ENCODE peak calls at places on chromosomes 3 and 15, in six cellular contexts. Q, N, U, M, T and H are unnamed samples.

GRCh38 chr15:74958908-74959642 is 2.5 kb upstream of the RPP25 start:
- DNase-seq in Q (no peak), U (peak), T (no peak), N (no peak), M (no peak), H (no peak)

GRCh38 chr3:81302045-81302444 is 459.4 kb downstream of the GBE1 start:
- DNase-seq in N (no peak), M (peak), T (peak), U (no peak), Q (peak), H (peak)

GRCh38 chr3:59774613-59775012 is 724.8 kb upstream of the CFAP20DC start:
- DNase-seq in T (no peak), N (no peak), M (no peak), Q (no peak), U (no peak), H (no peak)

GRCh38 chr3:23804441-23805227 is 1.1 kb upstream of the UBE2E1 start:
- DNase-seq in Q (peak), N (no peak), U (no peak), T (no peak), M (no peak), H (no peak)

GRCh38 chr3:152175576-152175883 is 93.2 kb upstream of the MBNL1 start:
- DNase-seq in U (no peak), N (no peak), M (no peak), T (no peak), Q (no peak), H (no peak)

GRCh38 chr3:122825460-122825859 is 30.6 kb downstream of the SLC49A4 start:
- DNase-seq in M (no peak), U (no peak), T (no peak), N (no peak), Q (no peak), H (no peak)

GRCh38 chr3:13621381-13622221 is 72.7 kb downstream of the FBLN2 start:
- DNase-seq in N (no peak), M (no peak), U (no peak), T (peak), Q (no peak), H (no peak)

GRCh38 chr15:56759450-56759845 is 26.1 kb upstream of the ZNF280D start:
- DNase-seq in T (no peak), M (no peak), N (no peak), U (no peak), Q (no peak), H (peak)

GRCh38 chr15:62999923-63000484 is 42.5 kb upstream of the TPM1 start:
- DNase-seq in M (no peak), U (peak), T (no peak), N (no peak), Q (peak), H (peak)

GRCh38 chr3:45034612-45035252 is 8.6 kb downstream of the CLEC3B start:
- DNase-seq in T (no peak), Q (peak), M (no peak), N (no peak), U (no peak), H (peak)

GRCh38 chr3:68256635-68257034 is 602.2 kb upstream of the SUCLG2 start:
- DNase-seq in N (no peak), Q (peak), U (no peak), M (no peak), T (peak), H (no peak)

GRCh38 chr3:71360170-71360569 is 223.4 kb downstream of the FOXP1 start:
- DNase-seq in N (no peak), U (no peak), T (no peak), M (no peak), Q (no peak), H (no peak)

GRCh38 chr3:61530355-61530754 is 31.0 kb upstream of the PTPRG start:
- DNase-seq in N (no peak), Q (no peak), M (no peak), T (no peak), U (no peak), H (peak)

GRCh38 chr3:159146856-159147255 is 345.0 kb downstream of the MFSD1 start:
- DNase-seq in U (no peak), M (no peak), Q (no peak), T (no peak), N (no peak), H (no peak)

GRCh38 chr15:73056460-73056859 is 4.2 kb downstream of the NEO1 start:
- DNase-seq in N (no peak), M (no peak), T (no peak), Q (no peak), U (no peak), H (no peak)

GRCh38 chr3:26622634-26623408 is at the start of gene LRRC3B:
- DNase-seq in T (no peak), N (no peak), U (peak), M (peak), Q (no peak), H (no peak)

GRCh38 chr3:21912656-21913055 is 161.6 kb upstream of the ZNF385D start:
- DNase-seq in N (no peak), T (no peak), M (no peak), U (no peak), Q (no peak), H (no peak)

GRCh38 chr15:44529864-44530604 is 6.9 kb upstream of the EIF3J start:
- DNase-seq in M (no peak), N (no peak), T (no peak), U (no peak), Q (no peak), H (no peak)

GRCh38 chr3:53994986-53995385 is 103.3 kb upstream of the SELENOK start:
- DNase-seq in U (no peak), T (no peak), N (no peak), M (no peak), Q (no peak), H (no peak)

GRCh38 chr15:94186770-94187331 is 44.5 kb upstream of the MCTP2 start:
- DNase-seq in Q (no peak), T (no peak), U (no peak), N (no peak), M (no peak), H (no peak)

GRCh38 chr3:47128110-47128509 is 35.8 kb downstream of the SETD2 start:
- DNase-seq in M (no peak), Q (no peak), T (no peak), U (no peak), N (no peak), H (no peak)